ENCODE peak calls at places on chromosomes 2 and 18, in seven cellular contexts. L is ascending aorta; J is CD4-positive, CD25-positive, alpha-beta regulatory T cell; A is stomach; U is right lobe of liver; G is psoas muscle; Z is right cardiac atrium. O is an unnamed sample.

GRCh38 chr2:25251461-25252273 is 83.3 kb upstream of the POMC start:
- DNase-seq in L (no peak), J (peak; percentile 72), A (peak; percentile 46), U (peak; percentile 76), G (peak; percentile 71), Z (peak; percentile 83), O (peak; percentile 44)

GRCh38 chr2:11018651-11019185 is 107.0 kb downstream of the KCNF1 start:
- DNase-seq in L (no peak), J (no peak), A (no peak), U (no peak), G (no peak), Z (no peak), O (no peak)

GRCh38 chr2:105344704-105345345 is 7.5 kb downstream of the C2orf49 start:
- DNase-seq in L (no peak), J (peak; percentile 59), A (no peak), U (no peak), G (no peak), Z (no peak), O (no peak)

GRCh38 chr2:162090109-162090508 is 16.1 kb upstream of the DPP4 start:
- DNase-seq in L (no peak), J (no peak), A (no peak), U (no peak), G (no peak), Z (no peak), O (no peak)

GRCh38 chr2:1729264-1729663 is 15.1 kb downstream of the PXDN start:
- DNase-seq in L (no peak), J (no peak), A (peak; percentile 7), U (no peak), G (no peak), Z (no peak), O (peak; percentile 6)

GRCh38 chr2:152475982-152476381 is 141.0 kb downstream of the FMNL2 start:
- DNase-seq in L (no peak), J (no peak), A (no peak), U (no peak), G (no peak), Z (no peak), O (no peak)

GRCh38 chr2:20664071-20664390 is 2.9 kb upstream of the GDF7 start:
- DNase-seq in L (no peak), J (no peak), A (no peak), U (no peak), G (no peak), Z (no peak), O (no peak)

GRCh38 chr2:72926368-72926767 is 9.0 kb downstream of the EMX1 start:
- DNase-seq in L (no peak), J (no peak), A (no peak), U (no peak), G (no peak), Z (peak; percentile 11), O (no peak)

GRCh38 chr2:199916980-199917379 is 5.9 kb downstream of the C2orf69 start:
- DNase-seq in L (no peak), J (no peak), A (no peak), U (no peak), G (no peak), Z (no peak), O (no peak)

GRCh38 chr2:2523395-2524339 is 192.6 kb upstream of the MYT1L start:
- DNase-seq in L (no peak), J (no peak), A (no peak), U (no peak), G (no peak), Z (no peak), O (no peak)

GRCh38 chr2:57453929-57454328 is 592.7 kb upstream of the VRK2 start:
- DNase-seq in L (no peak), J (no peak), A (no peak), U (no peak), G (no peak), Z (no peak), O (no peak)

GRCh38 chr18:824179-824578 is 12.1 kb upstream of the YES1 start:
- DNase-seq in L (no peak), J (no peak), A (no peak), U (no peak), G (no peak), Z (no peak), O (no peak)

GRCh38 chr2:73075477-73076373 is 4.2 kb upstream of the SFXN5 start:
- DNase-seq in L (no peak), J (no peak), A (no peak), U (no peak), G (peak; percentile 92), Z (peak; percentile 57), O (peak; percentile 26)

GRCh38 chr2:118667964-118668363 is 179.5 kb downstream of the EN1 start:
- DNase-seq in L (no peak), J (no peak), A (no peak), U (no peak), G (no peak), Z (no peak), O (no peak)

GRCh38 chr2:53486185-53486584 is 281.4 kb upstream of the CHAC2 start:
- DNase-seq in L (no peak), J (no peak), A (no peak), U (no peak), G (no peak), Z (no peak), O (no peak)

GRCh38 chr2:114192362-114192761 is 250.1 kb upstream of the DPP10 start:
- DNase-seq in L (no peak), J (no peak), A (no peak), U (no peak), G (no peak), Z (no peak), O (no peak)

GRCh38 chr18:58856881-58857280 is 7.8 kb upstream of the ZNF532 start:
- DNase-seq in L (no peak), J (no peak), A (no peak), U (no peak), G (no peak), Z (no peak), O (no peak)

GRCh38 chr2:129758461-129759185 is 220.8 kb upstream of the RAB6C start:
- DNase-seq in L (no peak), J (no peak), A (no peak), U (peak; percentile 51), G (no peak), Z (peak; percentile 70), O (no peak)

GRCh38 chr2:167398791-167399371 is 510.6 kb downstream of the XIRP2 start:
- DNase-seq in L (no peak), J (no peak), A (no peak), U (no peak), G (no peak), Z (no peak), O (no peak)

GRCh38 chr2:130920417-130921030 is 83.8 kb downstream of the ARHGEF4 start:
- DNase-seq in L (no peak), J (peak; percentile 44), A (peak; percentile 68), U (no peak), G (no peak), Z (peak; percentile 77), O (no peak)

GRCh38 chr2:130740671-130741070 is 11.8 kb downstream of the GPR148 start:
- DNase-seq in L (no peak), J (no peak), A (no peak), U (no peak), G (no peak), Z (no peak), O (no peak)

GRCh38 chr2:202765435-202765834 is 106.1 kb downstream of the ICA1L start:
- DNase-seq in L (no peak), J (no peak), A (no peak), U (no peak), G (no peak), Z (no peak), O (no peak)

GRCh38 chr18:47953471-47953931 is 23.0 kb upstream of the SMAD2 start:
- DNase-seq in L (peak; percentile 13), J (peak; percentile 72), A (no peak), U (no peak), G (peak; percentile 61), Z (peak; percentile 57), O (no peak)

GRCh38 chr2:156110890-156111289 is 221.6 kb downstream of the NR4A2 start:
- DNase-seq in L (no peak), J (peak; percentile 21), A (peak; percentile 34), U (no peak), G (no peak), Z (peak; percentile 10), O (no peak)

GRCh38 chr2:203718087-203718486 is 11.6 kb downstream of the CD28 start:
- DNase-seq in L (no peak), J (peak; percentile 86), A (no peak), U (no peak), G (no peak), Z (peak; percentile 64), O (no peak)

GRCh38 chr2:240529344-240529999 is 28.3 kb downstream of the ANKMY1 start:
- DNase-seq in L (no peak), J (no peak), A (no peak), U (no peak), G (no peak), Z (no peak), O (no peak)
- H3K4me3 ChIP-seq in L (no peak overlapping the region), J (no peak overlapping the region), A (no peak overlapping the region), U (no peak overlapping the region), G (no peak overlapping the region), Z (no peak overlapping the region), O (no peak overlapping the region)

GRCh38 chr18:54162431-54162830 is 62.0 kb downstream of the MBD2 start:
- DNase-seq in L (no peak), J (no peak), A (no peak), U (no peak), G (no peak), Z (no peak), O (no peak)

GRCh38 chr18:54161267-54161666 is 63.2 kb downstream of the MBD2 start:
- DNase-seq in L (no peak), J (no peak), A (no peak), U (no peak), G (no peak), Z (no peak), O (no peak)

GRCh38 chr18:54159916-54160315 is 64.6 kb downstream of the MBD2 start:
- DNase-seq in L (no peak), J (no peak), A (no peak), U (no peak), G (no peak), Z (no peak), O (no peak)

GRCh38 chr18:54165450-54165849 is 59.0 kb downstream of the MBD2 start:
- DNase-seq in L (no peak), J (no peak), A (no peak), U (no peak), G (no peak), Z (no peak), O (no peak)

GRCh38 chr18:54163458-54163857 is 61.0 kb downstream of the MBD2 start:
- DNase-seq in L (no peak), J (no peak), A (no peak), U (no peak), G (no peak), Z (no peak), O (no peak)
- H3K4me3 ChIP-seq in L (no peak overlapping the region), J (no peak overlapping the region), A (no peak overlapping the region), U (no peak overlapping the region), G (no peak overlapping the region), Z (no peak overlapping the region), O (no peak overlapping the region)

GRCh38 chr2:27212626-27213471 is 781 bp upstream of the SLC5A6 start:
- DNase-seq in L (no peak), J (peak; percentile 79), A (no peak), U (peak; percentile 37), G (no peak), Z (no peak), O (no peak)
- H3K4me3 ChIP-seq in L (peak overlapping the region; percentile 77), J (peak overlapping the region; percentile 91), A (peak overlapping the region; percentile 87), U (peak overlapping the region; percentile 79), G (peak overlapping the region; percentile 98), Z (peak overlapping the region; percentile 91), O (peak overlapping the region; percentile 78)

GRCh38 chr2:224946911-224947310 is 95.4 kb downstream of the DOCK10 start:
- DNase-seq in L (no peak), J (peak; percentile 87), A (no peak), U (no peak), G (no peak), Z (no peak), O (no peak)
- H3K4me3 ChIP-seq in L (peak overlapping the region; percentile 23), J (peak overlapping the region; percentile 99), A (peak overlapping the region; percentile 15), U (peak overlapping the region; percentile 22), G (peak overlapping the region; percentile 31), Z (peak overlapping the region; percentile 25), O (no peak overlapping the region)